ENCODE peak calls at places on chromosome 11, in four cellular contexts. R, U, K and H are unnamed samples.
A peak's percentile ranks its signal among the peaks of the same experiment; 100 is the strongest.

GRCh38 chr11:65217441-65218423 is 36.0 kb downstream of the CAPN1 start:
- DNase-seq in R (no peak), U (no peak), K (no peak), H (no peak)

GRCh38 chr11:106464728-106465127 is 387.3 kb downstream of the AASDHPPT start:
- DNase-seq in R (no peak), U (no peak), K (no peak), H (no peak)

GRCh38 chr11:111477898-111478297 is 34.3 kb downstream of the BTG4 start:
- DNase-seq in R (no peak), U (no peak), K (no peak), H (no peak)

GRCh38 chr11:29306527-29306926 is 710.3 kb downstream of the KCNA4 start:
- DNase-seq in R (no peak), U (no peak), K (no peak), H (no peak)

GRCh38 chr11:94735907-94736306 is 32.2 kb upstream of the AMOTL1 start:
- DNase-seq in R (no peak), U (no peak), K (no peak), H (no peak)

GRCh38 chr11:123211981-123212380 is 16.9 kb upstream of the CLMP start:
- DNase-seq in R (no peak), U (no peak), K (no peak), H (no peak)

GRCh38 chr11:117595440-117595839 is 201.6 kb downstream of the DSCAML1 start:
- DNase-seq in R (peak; percentile 18), U (no peak), K (no peak), H (no peak)

GRCh38 chr11:132448334-132448995 is 1078.0 kb downstream of the NTM start:
- DNase-seq in R (no peak), U (no peak), K (no peak), H (no peak)

GRCh38 chr11:57359396-57359795 is 21.2 kb downstream of the P2RX3 start:
- DNase-seq in R (no peak), U (no peak), K (no peak), H (no peak)

GRCh38 chr11:63769719-63770443 is 1.3 kb upstream of the ZFTA start:
- DNase-seq in R (no peak), U (no peak), K (no peak), H (no peak)

GRCh38 chr11:11691296-11692141 is 69.7 kb upstream of the GALNT18 start:
- DNase-seq in R (no peak), U (no peak), K (no peak), H (no peak)

GRCh38 chr11:112223125-112223524 is 3.1 kb upstream of the PTS start:
- DNase-seq in R (no peak), U (no peak), K (no peak), H (no peak)

GRCh38 chr11:62857541-62857982 is 18.2 kb upstream of the WDR74 start:
- DNase-seq in R (no peak), U (no peak), K (no peak), H (no peak)

GRCh38 chr11:65305501-65306268 is 9.0 kb upstream of the CDC42EP2 start:
- DNase-seq in R (no peak), U (no peak), K (no peak), H (peak; percentile 93)

GRCh38 chr11:134460881-134461280 is 48.8 kb upstream of the B3GAT1 start:
- DNase-seq in R (no peak), U (no peak), K (no peak), H (no peak)

GRCh38 chr11:83641511-83641910 is 355.3 kb upstream of the CCDC90B start:
- DNase-seq in R (no peak), U (no peak), K (peak; percentile 7), H (no peak)

GRCh38 chr11:128269466-128269865 is 317.9 kb downstream of the ETS1 start:
- DNase-seq in R (no peak), U (no peak), K (no peak), H (no peak)

GRCh38 chr11:9037046-9037780 is 33.4 kb upstream of the NRIP3 start:
- DNase-seq in R (no peak), U (no peak), K (no peak), H (no peak)

GRCh38 chr11:9039194-9039593 is 35.4 kb upstream of the NRIP3 start:
- DNase-seq in R (no peak), U (peak; percentile 19), K (peak; percentile 17), H (no peak)

GRCh38 chr11:9039863-9040262 is 36.1 kb upstream of the NRIP3 start:
- DNase-seq in R (no peak), U (no peak), K (no peak), H (no peak)

GRCh38 chr11:9038537-9038936 is 34.7 kb upstream of the NRIP3 start:
- DNase-seq in R (no peak), U (no peak), K (no peak), H (no peak)

GRCh38 chr11:9037963-9038362 is 34.2 kb upstream of the NRIP3 start:
- DNase-seq in R (no peak), U (no peak), K (no peak), H (no peak)
- TF ChIP-seq CHD4 in R (no peak), U (no peak), K (no peak), H (no peak)

GRCh38 chr11:44247508-44247907 is 62.4 kb downstream of the ALX4 start:
- DNase-seq in R (no peak), U (no peak), K (no peak), H (no peak)

GRCh38 chr11:44243086-44243485 is 66.9 kb downstream of the ALX4 start:
- DNase-seq in R (no peak), U (no peak), K (no peak), H (no peak)

GRCh38 chr11:44246726-44247125 is 63.2 kb downstream of the ALX4 start:
- DNase-seq in R (no peak), U (no peak), K (no peak), H (no peak)

GRCh38 chr11:44243633-44244343 is 66.2 kb downstream of the ALX4 start:
- DNase-seq in R (no peak), U (no peak), K (peak; percentile 53), H (peak; percentile 77)

DNA sequence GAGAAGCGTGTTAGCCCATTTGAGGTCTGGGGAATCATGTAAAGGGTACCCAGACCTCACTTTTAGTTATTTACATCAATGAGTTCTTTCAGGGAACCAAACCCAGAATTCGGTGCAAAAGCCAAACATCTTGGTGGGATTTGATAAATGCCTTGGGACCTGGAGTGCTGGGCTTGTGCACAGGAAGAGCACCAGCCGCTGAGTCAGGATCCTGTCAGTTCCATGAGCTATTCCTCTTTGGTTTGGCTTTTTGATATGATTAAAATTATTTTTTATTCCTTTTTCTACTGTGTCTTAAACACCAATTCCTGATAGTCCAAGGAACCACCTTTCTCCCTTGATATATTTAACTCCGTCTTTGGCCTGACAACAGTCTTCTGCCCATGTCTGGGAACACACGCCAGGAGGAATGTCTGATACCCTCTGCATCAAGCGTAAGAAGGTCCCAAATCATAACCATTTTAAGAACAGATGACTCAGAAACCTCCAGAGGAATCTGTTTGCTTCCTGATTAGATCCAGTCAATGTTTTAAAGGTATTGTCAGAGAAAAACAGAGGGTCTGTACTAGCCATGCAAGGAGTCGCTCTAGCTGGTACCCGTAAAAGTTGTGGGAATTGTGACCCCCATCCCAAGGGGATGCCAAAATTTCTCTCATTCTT is 65.2 kb downstream of the ALX4 start:
- DNase-seq in R (no peak), U (no peak), K (no peak), H (no peak)
- TF ChIP-seq CHD4 in R (no peak), U (no peak), K (no peak), H (no peak)

GRCh38 chr11:17410606-17411379 is 22.3 kb upstream of the KCNJ11 start:
- DNase-seq in R (no peak), U (no peak), K (no peak), H (no peak)

GRCh38 chr11:17407575-17407974 is 19.1 kb upstream of the KCNJ11 start:
- DNase-seq in R (no peak), U (no peak), K (no peak), H (no peak)

GRCh38 chr11:17408026-17408425 is 19.6 kb upstream of the KCNJ11 start:
- DNase-seq in R (no peak), U (no peak), K (no peak), H (no peak)

GRCh38 chr11:17406818-17407149 is 18.3 kb upstream of the KCNJ11 start:
- DNase-seq in R (no peak), U (no peak), K (no peak), H (no peak)

DNA sequence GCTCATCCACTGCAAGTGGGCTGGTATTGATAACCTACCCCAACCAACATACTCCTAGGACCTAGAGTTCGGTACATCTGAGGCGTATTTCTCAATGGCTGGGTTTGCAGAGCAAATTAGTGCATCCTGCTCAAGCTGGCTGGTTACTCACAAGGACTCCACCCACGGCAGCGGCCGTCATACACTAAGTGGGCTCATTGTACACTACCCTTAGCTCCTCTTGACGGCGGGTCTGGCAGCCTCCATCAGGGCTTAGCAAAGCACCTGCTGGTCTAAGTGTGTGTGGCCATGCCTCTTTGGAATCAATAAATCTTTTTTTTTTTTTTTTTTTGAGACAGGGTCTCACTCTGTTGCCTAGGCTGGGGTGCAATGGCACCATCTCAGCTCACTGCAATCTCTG is 20.2 kb upstream of the KCNJ11 start:
- DNase-seq in R (no peak), U (no peak), K (no peak), H (no peak)
- TF ChIP-seq CHD4 in R (no peak), U (no peak), K (no peak), H (no peak)

GRCh38 chr11:72000591-72000867 is 1.8 kb downstream of the IL18BP start:
- DNase-seq in R (no peak), U (no peak), K (no peak), H (no peak)
- TF ChIP-seq CHD4 in R (no peak), U (no peak), K (no peak), H (no peak)

DNA sequence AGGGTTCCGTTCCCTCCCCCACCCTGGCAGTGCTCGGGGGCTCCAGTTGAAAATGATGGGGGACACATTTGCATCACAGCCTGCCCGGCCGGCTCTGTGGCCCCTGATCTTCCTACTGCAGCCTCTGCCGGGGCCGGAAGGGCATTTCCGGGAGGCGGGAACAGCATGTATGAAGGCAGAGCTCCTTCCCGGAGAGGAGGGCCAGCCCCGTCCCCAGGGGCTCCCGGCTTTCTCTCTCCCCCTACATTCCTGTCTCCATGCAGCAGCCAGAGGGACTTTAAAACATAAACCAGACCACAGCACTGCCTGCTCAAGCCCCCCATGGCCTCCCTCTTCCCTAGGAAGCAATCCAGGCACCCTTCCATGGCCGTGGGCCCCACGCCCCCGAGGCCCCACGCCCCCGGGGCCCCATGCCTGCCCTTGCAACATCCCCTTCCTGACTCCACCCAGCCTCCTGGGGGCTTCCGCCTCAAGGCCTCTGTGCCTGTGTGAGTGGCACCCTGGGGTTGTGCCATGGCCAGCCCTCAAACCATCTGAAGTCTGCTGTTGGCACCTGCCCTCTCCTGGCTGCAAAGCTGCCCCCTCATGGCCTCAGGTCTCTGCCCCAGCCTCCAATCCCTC is 73.1 kb downstream of the CDKN1C start:
- DNase-seq in R (no peak), U (no peak), K (no peak), H (no peak)
- TF ChIP-seq CHD4 in R (no peak), U (no peak), K (no peak), H (no peak)